ENCODE peak calls at places on chromosome 1, in four cellular contexts. One of them, this sample, is unnamed.

GRCh38 chr1:111769517-111770146 is 13.9 kb downstream of the DDX20 start:
- DNase-seq in midbrain: peak
- DNase-seq in RCC 7860: peak
- DNase-seq in ELR: peak
- DNase-seq in this sample: no peak

GRCh38 chr1:12021616-12022015 is 2.3 kb downstream of the MIIP start:
- DNase-seq in RCC 7860: no peak
- DNase-seq in midbrain: no peak
- DNase-seq in ELR: no peak
- DNase-seq in this sample: no peak

GRCh38 chr1:156082111-156083091 is at the start of gene MEX3A:
- DNase-seq in RCC 7860: peak
- DNase-seq in midbrain: peak
- DNase-seq in ELR: peak
- DNase-seq in this sample: peak

GRCh38 chr1:205528887-205529825 is 24.7 kb downstream of the CDK18 start:
- DNase-seq in ELR: peak
- DNase-seq in midbrain: peak
- DNase-seq in RCC 7860: peak
- DNase-seq in this sample: peak

GRCh38 chr1:65687435-65688214 is 105.1 kb upstream of the PDE4B start:
- DNase-seq in ELR: peak
- DNase-seq in midbrain: peak
- DNase-seq in RCC 7860: peak
- DNase-seq in this sample: peak

GRCh38 chr1:212937034-212937433 is 13.3 kb upstream of the VASH2 start:
- DNase-seq in RCC 7860: no peak
- DNase-seq in midbrain: no peak
- DNase-seq in ELR: no peak
- DNase-seq in this sample: no peak

GRCh38 chr1:44519035-44519676 is 114.1 kb downstream of the RNF220 start:
- DNase-seq in midbrain: peak
- DNase-seq in ELR: no peak
- DNase-seq in RCC 7860: no peak
- DNase-seq in this sample: no peak

GRCh38 chr1:14138135-14138506 is 438.1 kb downstream of the PRDM2 start:
- DNase-seq in RCC 7860: peak
- DNase-seq in midbrain: no peak
- DNase-seq in ELR: no peak
- DNase-seq in this sample: no peak

GRCh38 chr1:55212349-55213028 is 2.7 kb downstream of the USP24 start:
- DNase-seq in midbrain: no peak
- DNase-seq in ELR: no peak
- DNase-seq in RCC 7860: no peak
- DNase-seq in this sample: no peak

GRCh38 chr1:117633936-117634335 is 28.1 kb downstream of the TENT5C start:
- DNase-seq in midbrain: no peak
- DNase-seq in RCC 7860: no peak
- DNase-seq in ELR: no peak
- DNase-seq in this sample: no peak

GRCh38 chr1:8032351-8032750 is 6.2 kb upstream of the ERRFI1 start:
- DNase-seq in ELR: peak
- DNase-seq in RCC 7860: no peak
- DNase-seq in midbrain: no peak
- DNase-seq in this sample: no peak

GRCh38 chr1:40344597-40344996 is 27.5 kb upstream of the COL9A2 start:
- DNase-seq in RCC 7860: no peak
- DNase-seq in midbrain: peak
- DNase-seq in ELR: peak
- DNase-seq in this sample: peak

GRCh38 chr1:152626688-152627087 is 3.8 kb upstream of the LCE3A start:
- DNase-seq in ELR: no peak
- DNase-seq in RCC 7860: no peak
- DNase-seq in midbrain: no peak
- DNase-seq in this sample: no peak

GRCh38 chr1:242605521-242605920 is 81.0 kb upstream of the PLD5 start:
- DNase-seq in ELR: peak
- DNase-seq in RCC 7860: peak
- DNase-seq in midbrain: no peak
- DNase-seq in this sample: peak

GRCh38 chr1:217063065-217063908 is 340.1 kb upstream of the ESRRG start:
- DNase-seq in midbrain: no peak
- DNase-seq in RCC 7860: no peak
- DNase-seq in ELR: no peak
- DNase-seq in this sample: no peak

GRCh38 chr1:205813755-205814058 is 709 bp upstream of the SLC41A1 start:
- DNase-seq in midbrain: peak
- DNase-seq in ELR: no peak
- DNase-seq in RCC 7860: peak
- DNase-seq in this sample: no peak

GRCh38 chr1:25167269-25168192 is 64.8 kb downstream of the SYF2 start:
- DNase-seq in ELR: peak
- DNase-seq in midbrain: peak
- DNase-seq in RCC 7860: no peak
- DNase-seq in this sample: peak

This sample was measured in HT1080.